ENCODE peak calls at places on chromosomes 3 and 15, in ten cellular contexts. Q is OCI-LY7, W is GM23248, R is choroid plexus epithelial cell, B is cardiac fibroblast, A is heart right ventricle, F is right cardiac atrium, U is WERI-Rb-1, G is foreskin fibroblast, I is aorta. J is an unnamed sample.

GRCh38 chr15:97517726-97518125 is 442.8 kb upstream of the ARRDC4 start:
- DNase-seq in Q (no peak), W (no peak), R (peak), B (no peak), A (no peak), F (no peak), U (no peak), G (no peak), I (no peak), J (no peak)

GRCh38 chr15:71203573-71204444 is 88.5 kb downstream of the THSD4 start:
- DNase-seq in Q (no peak), W (peak), R (no peak), B (no peak), A (no peak), F (no peak), U (no peak), G (peak), I (no peak), J (no peak)

GRCh38 chr3:190345027-190345821 is 23.0 kb upstream of the CLDN1 start:
- DNase-seq in Q (no peak), W (peak), R (peak), B (peak), A (no peak), F (no peak), U (no peak), G (peak), I (no peak), J (no peak)

GRCh38 chr3:25027639-25028038 is 400.4 kb upstream of the RARB start:
- DNase-seq in Q (no peak), W (no peak), R (no peak), B (no peak), A (no peak), F (no peak), U (no peak), G (no peak), I (no peak), J (no peak)

GRCh38 chr3:46659285-46659684 is 34.2 kb downstream of the ALS2CL start:
- DNase-seq in Q (no peak), W (no peak), R (no peak), B (no peak), A (no peak), F (no peak), U (no peak), G (peak), I (no peak), J (peak)

GRCh38 chr3:20185364-20185732 is 658 bp downstream of the SGO1 start:
- DNase-seq in Q (peak), W (peak), R (peak), B (peak), A (no peak), F (no peak), U (peak), G (peak), I (no peak), J (peak)

GRCh38 chr15:44738340-44738984 is 2.1 kb downstream of the TRIM69 start:
- DNase-seq in Q (peak), W (peak), R (peak), B (peak), A (no peak), F (no peak), U (no peak), G (peak), I (no peak), J (peak)

GRCh38 chr3:54905230-54905888 is 22.5 kb downstream of the LRTM1 start:
- DNase-seq in Q (no peak), W (peak), R (peak), B (peak), A (no peak), F (no peak), U (no peak), G (peak), I (no peak), J (no peak)

GRCh38 chr15:25933456-25934158 is 70.5 kb upstream of the ATP10A start:
- DNase-seq in Q (peak), W (peak), R (peak), B (peak), A (peak), F (peak), U (peak), G (peak), I (peak), J (peak)

GRCh38 chr15:70250208-70251201 is 152.8 kb upstream of the TLE3 start:
- DNase-seq in Q (no peak), W (no peak), R (no peak), B (no peak), A (no peak), F (no peak), U (no peak), G (no peak), I (peak), J (peak)

GRCh38 chr15:97730315-97730714 is 230.2 kb upstream of the ARRDC4 start:
- DNase-seq in Q (no peak), W (no peak), R (no peak), B (no peak), A (no peak), F (no peak), U (no peak), G (no peak), I (no peak), J (no peak)

GRCh38 chr15:42759093-42759492 is 22.2 kb upstream of the CDAN1 start:
- DNase-seq in Q (no peak), W (no peak), R (no peak), B (no peak), A (no peak), F (no peak), U (no peak), G (no peak), I (no peak), J (no peak)

GRCh38 chr3:14524311-14524711 is 15.8 kb downstream of the GRIP2 start:
- DNase-seq in Q (no peak), W (no peak), R (no peak), B (no peak), A (no peak), F (no peak), U (no peak), G (no peak), I (peak), J (no peak)

GRCh38 chr3:172542999-172543398 is 19.8 kb upstream of the TNFSF10 start:
- DNase-seq in Q (no peak), W (no peak), R (no peak), B (no peak), A (no peak), F (no peak), U (no peak), G (no peak), I (no peak), J (no peak)

GRCh38 chr3:143363276-143363675 is 243.7 kb downstream of the CHST2 start:
- DNase-seq in Q (no peak), W (no peak), R (peak), B (peak), A (no peak), F (no peak), U (no peak), G (peak), I (no peak), J (no peak)

GRCh38 chr15:71575474-71576045 is 234.8 kb upstream of the NR2E3 start:
- DNase-seq in Q (peak), W (peak), R (peak), B (peak), A (no peak), F (no peak), U (no peak), G (no peak), I (no peak), J (peak)

GRCh38 chr3:81910244-81910852 is 148.9 kb upstream of the GBE1 start:
- DNase-seq in Q (peak), W (peak), R (peak), B (peak), A (no peak), F (no peak), U (peak), G (peak), I (no peak), J (peak)

GRCh38 chr3:8658326-8659212 is 14.0 kb upstream of the SSUH2 start:
- DNase-seq in Q (peak), W (no peak), R (peak), B (peak), A (peak), F (peak), U (no peak), G (peak), I (peak), J (peak)

GRCh38 chr3:47772788-47773187 is 8.9 kb downstream of the SMARCC1 start:
- DNase-seq in Q (no peak), W (no peak), R (no peak), B (no peak), A (no peak), F (no peak), U (no peak), G (no peak), I (no peak), J (no peak)

GRCh38 chr15:68821898-68822380 is 1.2 kb upstream of the ANP32A start:
- DNase-seq in Q (peak), W (peak), R (no peak), B (no peak), A (no peak), F (no peak), U (no peak), G (peak), I (no peak), J (no peak)

GRCh38 chr15:43440721-43441281 is 52.2 kb downstream of the TP53BP1 start:
- DNase-seq in Q (peak), W (peak), R (peak), B (peak), A (no peak), F (no peak), U (peak), G (peak), I (no peak), J (peak)

GRCh38 chr3:151568095-151568685 is 107.3 kb upstream of the IGSF10 start:
- DNase-seq in Q (no peak), W (peak), R (no peak), B (peak), A (no peak), F (no peak), U (no peak), G (no peak), I (no peak), J (peak)

GRCh38 chr3:145518639-145519038 is 642.3 kb downstream of the PLOD2 start:
- DNase-seq in Q (no peak), W (no peak), R (no peak), B (no peak), A (no peak), F (no peak), U (no peak), G (no peak), I (no peak), J (no peak)

DNA sequence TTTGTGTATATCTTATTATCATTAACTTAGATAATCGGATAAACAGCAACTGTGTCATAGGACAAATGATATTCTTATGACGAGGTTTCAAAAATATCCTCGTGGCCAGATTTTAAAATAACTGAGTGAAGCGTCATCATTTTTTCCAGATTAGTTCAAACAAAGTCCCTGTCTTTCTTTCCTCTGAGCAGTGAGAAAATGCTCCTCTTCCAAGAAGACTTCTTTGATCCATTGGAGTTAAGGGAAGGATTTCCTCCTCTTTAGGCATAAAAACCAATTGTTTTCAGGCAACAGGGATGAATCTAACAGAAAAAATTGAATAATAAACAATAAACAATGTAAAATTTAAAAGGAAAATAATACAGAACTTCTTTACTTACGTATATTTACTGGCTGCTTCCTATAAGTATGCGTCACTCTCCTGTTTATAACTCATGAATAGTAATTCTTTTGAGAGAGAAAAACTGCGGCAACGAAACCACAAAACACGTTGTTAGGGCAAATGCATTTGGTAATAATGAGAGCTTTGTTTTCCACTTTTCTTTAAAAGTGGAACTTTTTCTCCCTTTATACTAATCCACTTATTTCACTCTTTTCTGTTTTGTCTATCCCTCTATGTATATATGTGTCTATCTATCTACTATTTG is 419.4 kb upstream of the ONECUT1 start:
- DNase-seq in Q (no peak), W (no peak), R (no peak), B (no peak), A (no peak), F (no peak), U (no peak), G (no peak), I (no peak), J (no peak)
- H3K4me3 ChIP-seq in Q (no peak), W (no peak), R (no peak), B (no peak), A (no peak), F (no peak), U (no peak), G (no peak), I (no peak), J (no peak)

DNA sequence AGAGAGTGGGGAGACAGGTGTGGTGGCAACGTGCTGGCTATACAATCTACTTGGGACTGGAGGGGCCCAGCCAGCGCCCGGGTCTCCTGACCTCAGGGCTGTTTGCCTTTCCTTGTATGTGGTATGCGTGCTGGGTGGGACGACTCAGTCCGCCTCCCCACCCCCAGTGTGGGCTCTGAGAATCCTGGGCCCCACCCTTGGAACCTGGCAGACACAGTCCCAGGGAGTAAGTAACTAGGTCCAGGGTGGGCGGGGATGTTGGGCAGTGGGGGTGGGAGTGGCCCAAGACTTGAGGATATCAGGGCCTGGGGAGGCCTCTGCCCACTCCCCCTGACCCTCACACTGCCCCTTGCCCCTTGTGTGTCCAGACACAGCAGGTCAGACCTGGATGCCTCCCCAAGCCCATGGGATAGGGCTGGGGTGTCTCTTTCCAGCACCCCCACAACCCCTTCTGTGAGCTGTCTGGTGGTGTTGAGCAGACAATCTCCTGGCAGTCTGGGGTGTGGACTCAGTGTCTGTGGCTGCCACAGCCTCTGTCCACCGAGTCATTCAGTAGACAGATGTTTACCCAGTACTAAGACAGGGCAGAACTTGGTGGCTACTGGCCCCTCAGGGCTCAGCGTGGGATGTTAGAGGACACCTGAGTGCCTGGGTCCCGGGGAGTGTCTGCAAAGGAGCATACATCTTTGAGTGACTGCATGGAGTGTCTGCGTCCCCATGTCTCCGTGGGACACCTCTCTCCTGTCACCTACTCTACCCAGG is 1.3 kb downstream of the CHST13 start:
- DNase-seq in Q (no peak), W (no peak), R (no peak), B (no peak), A (no peak), F (no peak), U (no peak), G (no peak), I (peak), J (no peak)
- H3K4me3 ChIP-seq in Q (no peak), W (no peak), R (no peak), B (no peak), A (no peak), F (no peak), U (no peak), G (no peak), I (no peak), J (no peak)

GRCh38 chr15:78712797-78713515 is 71.9 kb upstream of the CHRNB4 start:
- DNase-seq in Q (peak), W (no peak), R (no peak), B (no peak), A (no peak), F (no peak), U (no peak), G (no peak), I (no peak), J (no peak)
- H3K4me3 ChIP-seq in Q (no peak), W (no peak), R (no peak), B (no peak), A (no peak), F (no peak), U (no peak), G (no peak), I (no peak), J (no peak)

DNA sequence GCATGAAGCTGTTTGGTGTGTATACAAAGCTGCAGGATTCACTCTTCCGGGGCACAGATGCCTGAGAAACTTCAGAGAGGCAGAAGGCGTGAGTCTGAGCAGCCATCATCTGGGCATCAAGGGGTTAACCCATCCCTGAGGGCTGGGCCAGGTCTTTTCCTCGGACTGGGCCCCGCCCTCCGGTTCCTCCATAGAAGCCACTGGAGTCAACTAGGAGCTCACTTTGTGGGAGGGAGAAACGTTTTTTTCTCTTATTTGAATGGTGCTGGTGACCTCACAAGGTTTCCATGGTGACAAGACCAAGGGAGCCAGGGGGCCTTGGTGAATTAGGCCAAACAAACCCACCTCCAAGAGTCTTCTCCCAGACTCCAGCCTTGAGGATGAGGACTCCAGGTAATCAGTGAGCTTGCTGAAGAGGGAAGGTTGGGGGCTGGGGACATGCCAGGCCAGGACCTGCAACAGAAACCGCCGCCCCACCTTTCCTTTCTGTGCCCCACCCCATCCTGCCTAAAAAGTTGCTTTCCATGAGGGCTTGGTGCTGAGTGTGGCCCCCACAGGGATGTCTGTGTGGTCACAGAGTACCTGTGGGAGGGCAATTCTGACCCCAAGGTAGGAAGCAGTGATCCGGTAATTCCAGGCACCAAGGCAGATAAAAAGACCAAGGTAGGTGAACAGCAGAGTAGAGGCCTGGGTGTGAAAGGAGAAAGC is 14.8 kb upstream of the INSYN1 start:
- DNase-seq in Q (no peak), W (no peak), R (no peak), B (no peak), A (no peak), F (no peak), U (no peak), G (no peak), I (no peak), J (no peak)
- H3K4me3 ChIP-seq in Q (no peak), W (no peak), R (no peak), B (no peak), A (no peak), F (no peak), U (no peak), G (no peak), I (no peak), J (no peak)

DNA sequence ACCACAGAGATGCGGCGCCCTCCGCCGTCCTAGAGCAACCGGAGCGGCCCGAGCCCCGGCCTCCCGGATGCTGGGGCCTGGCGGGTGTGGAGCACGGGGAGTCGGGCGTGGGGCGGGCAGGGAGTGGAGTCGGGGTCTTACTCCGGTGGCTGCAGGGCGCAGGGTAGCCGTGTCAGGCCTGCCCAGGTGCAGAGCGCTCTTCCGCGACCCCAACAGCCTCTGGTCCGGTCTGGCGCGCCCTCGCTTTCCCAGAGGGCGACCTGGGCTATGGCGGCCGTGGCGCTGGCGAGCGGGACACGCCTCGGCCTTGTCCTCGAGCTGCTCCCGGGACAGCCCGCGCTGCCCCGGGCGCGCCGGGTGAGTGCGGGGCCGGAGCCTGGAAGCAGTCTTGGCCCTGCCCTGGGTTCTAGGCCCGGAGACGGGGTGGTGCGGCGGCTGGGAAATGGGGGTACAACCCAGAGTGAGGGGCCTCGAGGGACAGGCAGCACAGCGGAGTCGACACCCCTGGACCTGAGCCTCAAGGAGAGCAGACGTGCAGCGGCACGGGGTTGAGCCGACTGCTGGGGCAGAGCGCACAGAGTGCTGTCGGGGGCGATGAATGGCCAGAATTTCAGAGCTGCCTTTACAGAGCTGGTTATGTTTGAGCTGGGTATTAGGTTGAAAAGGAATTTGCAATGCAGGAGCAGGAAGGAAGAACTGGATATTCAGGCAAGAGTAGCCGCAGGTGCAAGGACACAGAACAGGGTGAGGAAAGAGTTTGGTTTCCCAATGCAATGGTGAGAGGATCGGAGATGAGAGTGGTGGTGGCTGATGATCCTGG is at the start of gene ZNF662:
- DNase-seq in Q (no peak), W (peak), R (peak), B (peak), A (peak), F (peak), U (no peak), G (peak), I (peak), J (peak)
- H3K4me3 ChIP-seq in Q (no peak), W (peak), R (peak), B (peak), A (peak), F (peak), U (no peak), G (peak), I (peak), J (peak)

DNA sequence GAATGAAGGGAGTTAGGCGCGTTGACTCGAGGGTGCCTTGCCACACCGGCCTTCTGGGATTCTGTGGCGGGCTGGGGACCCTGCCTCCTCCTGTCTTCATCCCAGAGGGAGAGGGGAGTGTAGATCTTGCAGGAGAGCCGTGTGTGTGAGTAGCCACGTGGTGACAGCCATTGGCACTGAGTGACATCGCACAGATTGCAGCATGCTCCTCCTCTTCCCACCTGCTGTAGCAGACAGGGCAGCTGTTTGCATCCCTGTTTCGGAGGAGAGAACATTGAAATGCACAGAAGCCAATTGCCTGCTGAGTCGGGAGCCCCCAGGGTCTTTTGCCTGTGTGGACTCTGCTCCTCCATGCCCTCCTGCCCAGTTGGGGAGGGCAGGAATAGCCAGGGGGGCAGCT is 66.6 kb downstream of the CHRNA7 start:
- DNase-seq in Q (no peak), W (no peak), R (no peak), B (no peak), A (no peak), F (no peak), U (peak), G (no peak), I (no peak), J (no peak)
- H3K4me3 ChIP-seq in Q (no peak), W (no peak), R (no peak), B (no peak), A (no peak), F (no peak), U (no peak), G (no peak), I (no peak), J (no peak)

GRCh38 chr3:183914856-183915255 is 30.2 kb upstream of the PARL start:
- DNase-seq in Q (no peak), W (no peak), R (no peak), B (no peak), A (no peak), F (no peak), U (no peak), G (no peak), I (no peak), J (no peak)
- H3K4me3 ChIP-seq in Q (no peak), W (no peak), R (no peak), B (no peak), A (no peak), F (no peak), U (no peak), G (no peak), I (no peak), J (no peak)

GRCh38 chr3:11288786-11289637 is 16.8 kb downstream of the ATG7 start:
- DNase-seq in Q (no peak), W (peak), R (peak), B (peak), A (no peak), F (peak), U (no peak), G (peak), I (no peak), J (no peak)
- H3K4me3 ChIP-seq in Q (no peak), W (peak), R (no peak), B (no peak), A (no peak), F (no peak), U (no peak), G (no peak), I (peak), J (peak)

GRCh38 chr3:6416049-6416661 is 444.8 kb upstream of the GRM7 start:
- DNase-seq in Q (no peak), W (no peak), R (no peak), B (no peak), A (no peak), F (no peak), U (no peak), G (no peak), I (no peak), J (no peak)
- H3K4me3 ChIP-seq in Q (no peak), W (no peak), R (no peak), B (no peak), A (no peak), F (no peak), U (no peak), G (no peak), I (no peak), J (no peak)